ENCODE peak calls at places on chromosomes 11 and 22, in six cellular contexts. A is K562, J is HCT116, L is H1, U is SK-N-SH, I is HepG2. X is an unnamed sample.

GRCh38 chr22:43185860-43186261 is 1.1 kb downstream of the TTLL12 start:
- DNase-seq in A (no peak), J (peak; percentile 29), L (no peak), U (peak; percentile 58), I (peak; percentile 45), X (peak; percentile 33)

GRCh38 chr11:69403556-69404215 is 77.8 kb upstream of the LINC01488 start:
- DNase-seq in A (no peak), J (no peak), L (no peak), U (no peak), I (no peak), X (no peak)

GRCh38 chr11:27058456-27058855 is 17.8 kb downstream of the BBOX1 start:
- DNase-seq in A (no peak), J (no peak), L (no peak), U (no peak), I (no peak), X (no peak)

GRCh38 chr11:17921620-17922473 is 91.0 kb downstream of the SERGEF start:
- DNase-seq in A (peak; percentile 8), J (no peak), L (no peak), U (no peak), I (no peak), X (no peak)

GRCh38 chr11:77506857-77507256 is 33.0 kb upstream of the PAK1 start:
- DNase-seq in A (no peak), J (peak; percentile 3), L (no peak), U (peak; percentile 39), I (no peak), X (peak; percentile 31)

GRCh38 chr11:130023204-130023603 is 20.6 kb upstream of the PRDM10 start:
- DNase-seq in A (no peak), J (peak; percentile 29), L (no peak), U (no peak), I (peak; percentile 71), X (peak; percentile 77)

GRCh38 chr11:64086263-64086938 is 50.7 kb downstream of the FLRT1 start:
- DNase-seq in A (no peak), J (no peak), L (no peak), U (no peak), I (no peak), X (peak; percentile 31)

GRCh38 chr11:59186130-59186594 is 14.2 kb downstream of the DTX4 start:
- DNase-seq in A (peak; percentile 83), J (peak; percentile 57), L (peak; percentile 82), U (peak; percentile 68), I (peak; percentile 50), X (no peak)

GRCh38 chr11:6156628-6157367 is 13.3 kb downstream of the OR52B2 start:
- DNase-seq in A (no peak), J (no peak), L (no peak), U (no peak), I (no peak), X (no peak)

GRCh38 chr11:1908579-1908978 is 10.9 kb upstream of the TNNT3 start:
- DNase-seq in A (no peak), J (no peak), L (no peak), U (no peak), I (no peak), X (no peak)

GRCh38 chr11:117872420-117872961 is 4.0 kb downstream of the FXYD6 start:
- DNase-seq in A (no peak), J (no peak), L (no peak), U (no peak), I (no peak), X (no peak)

GRCh38 chr22:36009085-36009484 is 19.5 kb downstream of the RBFOX2 start:
- DNase-seq in A (no peak), J (no peak), L (no peak), U (no peak), I (no peak), X (no peak)

GRCh38 chr22:36012332-36012731 is 16.3 kb downstream of the RBFOX2 start:
- DNase-seq in A (no peak), J (no peak), L (no peak), U (no peak), I (no peak), X (no peak)

GRCh38 chr22:36010090-36010489 is 18.5 kb downstream of the RBFOX2 start:
- DNase-seq in A (peak; percentile 16), J (no peak), L (peak; percentile 55), U (no peak), I (no peak), X (no peak)

GRCh38 chr22:36008565-36008964 is 20.1 kb downstream of the RBFOX2 start:
- DNase-seq in A (no peak), J (no peak), L (no peak), U (no peak), I (no peak), X (no peak)

GRCh38 chr22:36010913-36011312 is 17.7 kb downstream of the RBFOX2 start:
- DNase-seq in A (no peak), J (no peak), L (no peak), U (peak; percentile 66), I (no peak), X (no peak)
- TF ChIP-seq JUND in A (no peak), J (no peak), L (no peak), U (peak; percentile 98), I (no peak), X (no peak)

GRCh38 chr11:75576017-75576416 is 14.0 kb downstream of the SERPINH1 start:
- DNase-seq in A (no peak), J (no peak), L (no peak), U (no peak), I (no peak), X (no peak)

GRCh38 chr11:75574698-75575265 is 12.7 kb downstream of the SERPINH1 start:
- DNase-seq in A (no peak), J (no peak), L (no peak), U (peak; percentile 46), I (no peak), X (no peak)

GRCh38 chr11:75578977-75579376 is 16.9 kb downstream of the SERPINH1 start:
- DNase-seq in A (no peak), J (no peak), L (no peak), U (no peak), I (no peak), X (no peak)

GRCh38 chr11:75576445-75577049 is 14.5 kb downstream of the SERPINH1 start:
- DNase-seq in A (peak; percentile 38), J (no peak), L (no peak), U (no peak), I (no peak), X (peak; percentile 76)

GRCh38 chr11:75577198-75577597 is 15.1 kb downstream of the SERPINH1 start:
- DNase-seq in A (peak; percentile 85), J (no peak), L (peak; percentile 88), U (peak; percentile 84), I (no peak), X (peak; percentile 64)
- TF ChIP-seq JUND in A (no peak), J (no peak), L (no peak), U (no peak), I (no peak), X (no peak)

DNA sequence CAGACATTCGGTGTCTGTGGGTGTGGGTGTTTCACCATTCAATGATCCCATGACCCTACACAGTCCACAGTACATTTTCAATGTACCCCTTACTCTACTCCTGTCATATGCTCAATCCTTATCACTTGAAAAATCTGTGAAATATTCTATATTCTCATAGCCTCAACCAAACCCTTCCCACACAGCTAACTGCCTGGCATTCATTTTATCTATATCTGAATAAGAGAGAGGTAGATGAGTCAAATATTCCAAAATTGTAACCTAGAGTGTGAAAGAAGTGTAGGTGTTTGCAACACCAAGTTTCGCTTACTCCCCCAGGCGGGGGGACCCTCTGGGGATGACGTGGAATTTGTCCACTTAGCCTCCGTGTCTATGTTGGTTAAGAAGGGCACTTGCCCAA is 354.8 kb downstream of the ETS1 start:
- DNase-seq in A (no peak), J (no peak), L (no peak), U (no peak), I (no peak), X (no peak)
- TF ChIP-seq JUND in A (no peak), J (no peak), L (no peak), U (no peak), I (no peak), X (no peak)

DNA sequence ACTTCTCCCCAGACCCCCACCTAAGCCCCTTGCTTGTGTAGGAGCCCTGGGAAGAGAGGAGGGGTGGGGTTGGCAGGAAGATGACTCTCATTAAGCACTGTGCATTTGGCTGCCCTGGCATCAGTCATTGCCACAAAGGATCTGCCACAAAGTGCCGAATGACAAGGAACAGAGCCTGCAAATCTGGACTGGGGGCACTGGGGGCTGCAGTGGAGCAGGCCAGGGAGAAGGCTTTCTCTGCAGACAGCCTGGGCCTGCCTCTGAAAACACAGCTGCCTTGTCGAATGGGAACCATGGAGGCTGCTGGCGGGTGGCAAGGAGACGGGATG is 70.7 kb upstream of the TBCEL start:
- DNase-seq in A (no peak), J (no peak), L (no peak), U (no peak), I (no peak), X (no peak)
- TF ChIP-seq JUND in A (no peak), J (no peak), L (no peak), U (no peak), I (no peak), X (no peak)

GRCh38 chr11:66637557-66638176 is 836 bp upstream of the RBM4 start:
- DNase-seq in A (peak; percentile 32), J (no peak), L (no peak), U (no peak), I (no peak), X (no peak)
- TF ChIP-seq JUND in A (no peak), J (no peak), L (no peak), U (no peak), I (no peak), X (no peak)

DNA sequence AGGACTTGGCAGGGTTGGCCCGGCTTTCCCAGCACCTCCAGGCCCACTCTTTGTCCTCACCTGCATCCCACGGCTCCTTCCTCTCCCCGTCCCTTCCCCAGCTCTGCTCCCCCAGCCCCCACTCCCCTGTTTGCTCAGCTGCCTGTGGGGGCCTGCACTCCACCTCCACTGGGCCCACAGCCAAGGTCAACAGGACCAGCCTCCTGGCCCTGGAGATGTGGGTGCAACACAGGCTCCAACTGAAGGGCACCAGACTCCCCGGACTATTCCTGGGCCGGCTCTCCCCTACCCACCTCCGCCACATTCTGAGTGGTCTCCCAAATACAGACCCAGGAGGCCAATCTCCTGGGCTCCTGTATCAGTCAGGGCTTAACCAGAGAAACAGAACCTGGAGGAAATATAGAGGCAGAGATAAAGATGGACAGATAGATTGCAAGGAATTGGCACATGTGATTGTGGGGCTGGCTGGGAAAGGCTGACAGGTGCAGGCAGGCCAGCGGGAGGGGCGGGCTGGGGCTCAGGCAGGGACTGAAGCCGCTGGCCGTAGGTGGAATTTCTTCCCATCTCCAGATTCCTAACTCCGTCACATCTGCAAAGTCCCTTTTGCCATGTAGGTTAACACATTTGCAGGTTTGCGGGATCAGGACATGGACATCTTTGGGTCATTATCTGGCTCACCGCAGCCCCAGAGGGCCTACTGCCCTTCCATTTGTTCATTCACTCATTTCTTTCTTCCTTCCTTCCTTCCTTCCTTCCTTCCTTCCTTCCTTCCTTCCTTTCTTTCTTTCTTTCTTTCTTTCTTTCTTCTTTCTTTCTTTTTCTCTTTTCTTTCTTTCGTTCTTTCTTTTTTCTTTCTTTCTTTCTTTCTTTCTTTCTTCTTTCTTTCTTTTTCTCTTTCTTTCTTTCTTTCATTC is 45.8 kb upstream of the MYH9 start:
- DNase-seq in A (no peak), J (no peak), L (no peak), U (peak; percentile 62), I (peak; percentile 66), X (no peak)
- TF ChIP-seq JUND in A (no peak), J (no peak), L (no peak), U (no peak), I (peak; percentile 72), X (no peak)

X was measured in T47D.